ENCODE peak calls at places on chromosome 21, in eight cellular contexts. D, J, Y, M, L, H, Z and S are unnamed samples.

GRCh38 chr21:43192501-43193081 is 23.8 kb downstream of the CRYAA start:
- DNase-seq in L (no peak), M (no peak), Z (no peak), D (no peak), Y (no peak), H (no peak), J (no peak), S (no peak)

GRCh38 chr21:38488640-38489282 is 9.5 kb downstream of the ERG start:
- DNase-seq in L (no peak), M (no peak), D (no peak), Z (no peak), H (no peak), J (no peak), Y (no peak), S (no peak)

GRCh38 chr21:38831526-38832467 is 26.1 kb downstream of the ETS2 start:
- DNase-seq in M (no peak), J (peak; percentile 40), H (no peak), Z (peak; percentile 91), L (no peak), Y (peak; percentile 98), D (no peak), S (peak; percentile 35)

GRCh38 chr21:16587141-16587570 is 857.4 kb downstream of the USP25 start:
- DNase-seq in D (no peak), M (peak; percentile 29), Z (peak; percentile 38), H (peak; percentile 48), J (no peak), L (no peak), Y (peak; percentile 65), S (no peak)

GRCh38 chr21:40841524-40842196 is 5.3 kb downstream of the DSCAM start:
- DNase-seq in J (no peak), M (peak; percentile 3), D (no peak), L (peak; percentile 34), Z (peak; percentile 6), Y (no peak), H (peak; percentile 81), S (no peak)

GRCh38 chr21:14116080-14116481 is 94.7 kb downstream of the LIPI start:
- DNase-seq in Y (no peak), H (no peak), D (no peak), Z (no peak), L (no peak), M (no peak), J (peak; percentile 63), S (no peak)

GRCh38 chr21:14773777-14774345 is 227.7 kb upstream of the SAMSN1 start:
- DNase-seq in Y (no peak), Z (peak; percentile 30), J (no peak), H (peak; percentile 1), L (peak; percentile 23), M (no peak), D (peak; percentile 72), S (peak; percentile 29)

GRCh38 chr21:30831194-30831765 is 1.7 kb upstream of the KRTAP7-1 start:
- DNase-seq in H (peak; percentile 21), J (no peak), Y (no peak), D (peak; percentile 59), L (peak; percentile 21), Z (peak; percentile 2), M (no peak), S (peak; percentile 3)

GRCh38 chr21:28018741-28019669 is 973.7 kb downstream of the LTN1 start:
- DNase-seq in Z (no peak), J (no peak), D (no peak), L (no peak), M (no peak), H (no peak), Y (peak; percentile 5), S (no peak)

GRCh38 chr21:26769613-26770188 is 75.5 kb downstream of the ADAMTS1 start:
- DNase-seq in H (peak; percentile 40), J (no peak), Y (peak; percentile 73), D (no peak), L (no peak), M (no peak), Z (no peak), S (no peak)

GRCh38 chr21:26405735-26406361 is 167.2 kb downstream of the CYYR1 start:
- DNase-seq in Y (peak; percentile 72), L (no peak), D (no peak), M (peak; percentile 4), H (no peak), J (no peak), Z (no peak), S (no peak)

GRCh38 chr21:44283953-44284352 is 1.7 kb upstream of the AIRE start:
- DNase-seq in J (no peak), H (no peak), Z (no peak), D (no peak), L (no peak), M (no peak), Y (no peak), S (no peak)

GRCh38 chr21:25441835-25442234 is 165.4 kb downstream of the MRPL39 start:
- DNase-seq in J (no peak), M (no peak), D (no peak), Y (no peak), H (no peak), Z (no peak), L (no peak), S (no peak)

GRCh38 chr21:45019887-45020537 is 54.4 kb upstream of the ADARB1 start:
- DNase-seq in Y (no peak), D (no peak), Z (no peak), H (no peak), J (no peak), L (no peak), M (no peak), S (no peak)

GRCh38 chr21:17343055-17343454 is 169.8 kb upstream of the CXADR start:
- DNase-seq in D (no peak), Z (peak; percentile 32), L (no peak), M (no peak), J (no peak), H (no peak), Y (peak; percentile 13), S (no peak)

GRCh38 chr21:41137401-41137800 is 30.6 kb upstream of the BACE2 start:
- DNase-seq in L (no peak), H (no peak), Y (no peak), J (no peak), M (no peak), D (no peak), Z (no peak), S (no peak)

GRCh38 chr21:43859747-43860214 is 5.2 kb upstream of the AGPAT3 start:
- DNase-seq in Y (no peak), L (no peak), J (no peak), Z (no peak), M (no peak), D (no peak), H (no peak), S (no peak)

GRCh38 chr21:40253112-40253511 is 385.9 kb downstream of the PCP4 start:
- DNase-seq in L (no peak), D (no peak), H (no peak), J (no peak), M (no peak), Y (no peak), Z (no peak), S (no peak)

GRCh38 chr21:21097425-21097824 is 99.2 kb downstream of the NCAM2 start:
- DNase-seq in M (no peak), J (no peak), L (no peak), Z (no peak), D (no peak), H (no peak), Y (no peak), S (no peak)

GRCh38 chr21:37370152-37371040 is 3.8 kb downstream of the DYRK1A start:
- DNase-seq in Y (peak; percentile 85), L (no peak), H (no peak), Z (no peak), J (no peak), D (no peak), M (no peak), S (no peak)
- H3K27ac ChIP-seq in Y (peak overlapping the region; percentile 16), L (no peak overlapping the region), H (peak overlapping the region; percentile 47), Z (peak overlapping the region; percentile 30), J (peak overlapping the region; percentile 97), D (peak overlapping the region; percentile 97), M (no peak overlapping the region), S (no peak overlapping the region)

DNA sequence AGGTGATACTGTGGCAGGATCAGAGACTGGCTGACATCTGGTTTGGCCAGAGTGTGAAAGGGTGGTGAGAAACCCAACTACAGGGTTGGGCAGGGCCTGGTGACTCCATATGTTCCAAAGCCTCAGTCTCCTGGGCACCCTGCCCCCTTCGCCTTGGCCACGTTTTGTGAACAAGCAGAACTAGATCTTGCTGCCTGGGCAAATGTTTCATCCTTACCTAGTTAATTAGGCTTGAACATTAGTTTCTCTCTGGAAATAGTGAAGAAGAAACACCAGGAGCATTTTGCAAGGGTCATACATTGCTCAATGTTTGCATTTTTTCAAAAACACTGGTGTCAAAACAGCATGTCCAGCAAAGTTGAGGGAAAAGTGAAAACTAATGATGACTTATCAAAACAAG is 60.5 kb downstream of the MAP3K7CL start:
- DNase-seq in Y (peak; percentile 58), J (no peak), H (no peak), D (no peak), M (no peak), Z (peak; percentile 29), L (no peak), S (no peak)
- TF ChIP-seq RAD21 in Y (no peak), J (no peak), H (no peak), D (no peak), M (no peak), Z (no peak), L (no peak), S (no peak)

GRCh38 chr21:31905444-31906400 is 32.9 kb downstream of the HUNK start:
- DNase-seq in D (no peak), Y (peak; percentile 38), H (peak; percentile 53), Z (no peak), M (no peak), L (no peak), J (no peak), S (no peak)
- H3K27ac ChIP-seq in D (no peak overlapping the region), Y (no peak overlapping the region), H (peak overlapping the region; percentile 81), Z (no peak overlapping the region), M (no peak overlapping the region), L (no peak overlapping the region), J (no peak overlapping the region), S (no peak overlapping the region)

DNA sequence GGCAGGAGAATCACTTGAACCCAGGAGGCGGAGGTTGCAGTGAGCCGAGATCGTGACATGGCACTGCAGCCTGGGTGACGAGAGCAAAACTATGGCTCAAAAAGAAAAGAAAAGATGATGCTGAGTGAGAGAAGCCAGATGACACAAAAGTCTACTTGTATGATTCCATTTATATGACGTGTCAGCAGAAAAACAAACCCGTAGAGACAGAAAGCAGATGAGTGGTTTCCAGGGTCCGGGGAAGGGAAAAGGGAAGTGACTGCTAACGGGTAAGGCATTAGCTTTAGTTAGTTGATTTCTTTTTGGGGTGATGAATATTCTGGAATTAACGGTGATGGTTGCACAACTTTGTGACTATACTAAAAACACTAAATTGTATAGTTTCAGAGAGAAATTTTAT is 24.6 kb upstream of the ATP5PO start:
- DNase-seq in Z (no peak), J (no peak), H (no peak), Y (peak; percentile 79), D (no peak), M (no peak), L (no peak), S (no peak)
- TF ChIP-seq RAD21 in Z (no peak), J (no peak), H (no peak), Y (no peak), D (no peak), M (no peak), L (no peak), S (no peak)

GRCh38 chr21:46050651-46051378 is 47.1 kb upstream of the COL6A2 start:
- DNase-seq in Y (no peak), H (no peak), D (no peak), J (no peak), L (no peak), Z (no peak), M (no peak), S (no peak)
- H3K27ac ChIP-seq in Y (peak overlapping the region; percentile 95), H (no peak overlapping the region), D (no peak overlapping the region), J (no peak overlapping the region), L (no peak overlapping the region), Z (no peak overlapping the region), M (no peak overlapping the region), S (no peak overlapping the region)